ENCODE peak calls at places on chromosomes 2 and 18, in four cellular contexts. E is K562, T is GM12878, H is HepG2. I is an unnamed sample.

GRCh38 chr2:9074930-9075329 is 71.4 kb upstream of the MBOAT2 start:
- DNase-seq in E (no peak), T (no peak), H (no peak), I (no peak)

GRCh38 chr18:26741041-26741440 is 124.5 kb downstream of the AQP4 start:
- DNase-seq in E (no peak), T (no peak), H (no peak), I (no peak)

GRCh38 chr2:207484444-207485391 is 45.0 kb upstream of the CREB1 start:
- DNase-seq in E (no peak), T (no peak), H (no peak), I (no peak)

GRCh38 chr2:119638891-119639539 is 40.0 kb upstream of the TMEM177 start:
- DNase-seq in E (no peak), T (no peak), H (no peak), I (no peak)

GRCh38 chr2:200616193-200616592 is 30.4 kb downstream of the AOX1 start:
- DNase-seq in E (no peak), T (no peak), H (no peak), I (no peak)

GRCh38 chr2:136171223-136171622 is 53.3 kb upstream of the CXCR4 start:
- DNase-seq in E (no peak), T (no peak), H (no peak), I (no peak)

GRCh38 chr2:39867268-39867667 is 88.2 kb upstream of the THUMPD2 start:
- DNase-seq in E (no peak), T (no peak), H (peak; percentile 5), I (no peak)

GRCh38 chr18:74524097-74524496 is 10.2 kb upstream of the CNDP1 start:
- DNase-seq in E (no peak), T (no peak), H (no peak), I (no peak)

GRCh38 chr2:10964076-10964812 is 52.5 kb downstream of the KCNF1 start:
- DNase-seq in E (no peak), T (no peak), H (no peak), I (no peak)

DNA sequence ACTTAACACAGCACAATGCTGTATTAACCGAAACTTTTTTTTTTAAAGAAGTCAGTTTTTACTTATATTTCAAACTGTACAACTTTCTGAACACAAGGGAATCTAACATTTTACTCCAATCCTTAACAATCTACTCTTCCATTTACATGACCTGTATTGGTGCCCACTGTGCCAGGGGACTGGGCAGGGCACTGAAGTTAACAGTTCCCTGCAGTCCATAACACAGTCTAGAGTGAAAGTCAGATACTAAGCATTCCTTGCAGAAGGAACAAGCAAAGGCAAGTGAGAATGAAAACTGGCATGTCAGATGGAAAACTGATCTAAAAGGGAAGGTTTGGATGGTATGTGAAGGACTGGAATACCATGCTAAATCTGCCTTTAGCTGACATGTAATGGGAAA is 29.8 kb downstream of the SUCLG1 start:
- DNase-seq in E (no peak), T (no peak), H (no peak), I (no peak)
- TF ChIP-seq BHLHE40 in E (no peak), T (no peak), H (no peak), I (no peak)

GRCh38 chr2:223815186-223815883 is 22.0 kb downstream of the AP1S3 start:
- DNase-seq in E (no peak), T (no peak), H (peak; percentile 58), I (peak; percentile 74)
- TF ChIP-seq TARDBP in E (no peak), T (no peak), H (no peak), I (no peak)

DNA sequence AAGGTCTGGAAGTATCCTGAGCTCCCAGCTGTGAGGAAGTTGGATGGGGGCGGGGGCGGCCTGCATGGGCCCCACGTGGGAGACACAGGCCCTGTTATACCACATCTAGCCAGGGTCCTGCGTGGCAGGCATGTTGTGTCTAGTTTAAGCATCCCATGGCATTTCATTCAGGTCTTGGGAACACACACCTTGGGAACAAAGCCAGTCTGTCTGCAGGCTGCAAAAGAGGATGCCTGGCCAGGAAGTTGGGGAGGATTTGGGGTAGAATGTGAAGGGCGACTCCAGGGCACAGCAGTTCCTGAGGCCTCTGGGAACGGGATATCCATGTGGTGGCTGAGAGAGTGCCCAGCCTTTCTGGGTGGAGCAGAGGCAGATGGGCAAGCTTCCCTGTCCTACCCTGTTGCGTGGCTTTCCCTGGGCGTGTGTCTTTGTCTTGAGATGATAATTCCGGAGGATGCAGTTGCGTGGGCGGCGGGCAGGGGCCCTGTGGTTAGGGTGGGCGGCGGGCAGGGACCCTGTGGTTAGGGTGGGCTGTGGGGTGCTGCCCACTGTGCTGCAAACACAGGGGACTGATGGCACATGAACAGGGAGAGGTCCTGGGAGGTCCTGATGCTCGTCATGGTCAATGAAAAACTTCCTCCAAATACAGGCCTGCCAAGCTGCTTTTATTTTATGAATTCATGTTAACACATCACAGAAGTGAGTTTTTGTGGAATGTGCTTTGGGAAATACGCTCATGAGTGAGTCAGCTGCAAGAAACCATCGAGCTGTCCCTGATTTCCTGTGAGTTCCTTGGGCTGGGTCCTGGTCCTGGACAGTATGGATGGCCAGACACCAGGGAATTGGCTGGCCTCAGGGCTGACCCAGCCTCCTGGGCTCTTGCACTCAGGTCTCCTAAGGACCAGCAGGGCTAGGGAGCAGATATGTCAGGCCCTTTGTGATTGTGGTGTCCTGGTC is 90.0 kb upstream of the HS6ST1 start:
- DNase-seq in E (no peak), T (no peak), H (no peak), I (no peak)
- TF ChIP-seq BHLHE40 in E (no peak), T (no peak), H (no peak), I (no peak)

DNA sequence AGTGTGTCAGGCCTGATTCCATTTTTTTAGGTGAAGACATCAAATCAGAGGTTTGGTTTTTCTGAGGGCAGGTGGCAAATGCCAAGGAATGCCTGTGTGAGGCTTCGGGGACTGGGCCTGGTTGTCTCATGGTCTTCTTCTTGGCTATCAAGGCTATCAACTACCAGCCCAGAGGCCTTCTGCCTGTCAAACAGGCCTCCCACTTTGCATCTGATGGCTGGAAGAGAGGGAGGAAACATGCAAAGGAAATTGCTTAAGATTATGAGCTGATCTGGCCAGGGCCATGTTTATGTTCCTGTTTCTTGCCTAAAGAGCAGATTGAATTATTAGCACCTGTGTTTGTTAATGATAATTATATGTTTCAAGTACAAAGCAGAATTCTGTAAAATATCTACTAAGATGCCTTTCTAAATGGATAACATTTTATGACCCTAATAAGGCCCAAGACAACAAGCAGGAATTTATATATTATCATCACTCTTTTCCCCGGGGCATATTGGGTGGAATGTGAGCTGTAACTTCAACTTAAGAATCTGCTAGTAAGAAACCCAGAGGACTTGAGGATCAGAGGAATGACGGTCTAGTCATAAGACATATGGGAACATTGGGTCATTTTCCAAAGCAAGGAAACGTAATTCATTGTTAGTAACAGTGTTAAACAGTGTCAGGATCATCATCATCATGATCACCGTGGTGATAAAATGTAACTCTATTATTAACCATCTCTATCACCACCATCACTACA is 123.2 kb downstream of the LYPD6B start:
- DNase-seq in E (no peak), T (no peak), H (no peak), I (no peak)
- TF ChIP-seq TARDBP in E (no peak), T (no peak), H (no peak), I (no peak)

GRCh38 chr18:59990121-59990818 is 90.5 kb downstream of the PMAIP1 start:
- DNase-seq in E (no peak), T (no peak), H (no peak), I (no peak)

GRCh38 chr18:59996370-59996966 is 96.7 kb downstream of the PMAIP1 start:
- DNase-seq in E (peak; percentile 26), T (no peak), H (peak; percentile 15), I (peak; percentile 23)

GRCh38 chr18:59993560-59993959 is 93.8 kb downstream of the PMAIP1 start:
- DNase-seq in E (no peak), T (no peak), H (no peak), I (no peak)

GRCh38 chr18:59994357-59994756 is 94.6 kb downstream of the PMAIP1 start:
- DNase-seq in E (no peak), T (no peak), H (no peak), I (no peak)
- TF ChIP-seq BHLHE40 in E (no peak), T (no peak), H (no peak), I (no peak)

GRCh38 chr2:96826546-96827278 is 10.6 kb downstream of the CNNM3 start:
- DNase-seq in E (no peak), T (no peak), H (no peak), I (no peak)

GRCh38 chr2:96825057-96825456 is 9.0 kb downstream of the CNNM3 start:
- DNase-seq in E (no peak), T (no peak), H (no peak), I (no peak)

GRCh38 chr2:96823203-96823602 is 7.1 kb downstream of the CNNM3 start:
- DNase-seq in E (no peak), T (no peak), H (no peak), I (no peak)

GRCh38 chr2:96822786-96823185 is 6.7 kb downstream of the CNNM3 start:
- DNase-seq in E (no peak), T (no peak), H (no peak), I (no peak)

GRCh38 chr2:96824079-96824870 is 8.2 kb downstream of the CNNM3 start:
- DNase-seq in E (no peak), T (no peak), H (peak; percentile 77), I (no peak)
- TF ChIP-seq TARDBP in E (no peak), T (no peak), H (no peak), I (no peak)